ENCODE peak calls at places on chromosome 4, in eight cellular contexts. P, I, W, V, X, J, A and C are unnamed samples.

GRCh38 chr4:73446336-73446938 is 10.4 kb downstream of the AFP start:
- DNase-seq in P (peak), I (peak), W (peak), V (peak), X (peak), J (peak), A (peak), C (peak)

GRCh38 chr4:128663325-128663724 is 146.2 kb upstream of the JADE1 start:
- DNase-seq in P (no peak), I (peak), W (no peak), V (peak), X (no peak), J (no peak), A (no peak), C (no peak)

GRCh38 chr4:109072595-109072994 is 229.9 kb downstream of the COL25A1 start:
- DNase-seq in P (no peak), I (no peak), W (no peak), V (no peak), X (peak), J (no peak), A (no peak), C (peak)

GRCh38 chr4:168587326-168588125 is 90.7 kb downstream of the PALLD start:
- DNase-seq in P (no peak), I (no peak), W (peak), V (no peak), X (peak), J (peak), A (no peak), C (peak)

GRCh38 chr4:123649644-123650356 is 253.2 kb downstream of the SPRY1 start:
- DNase-seq in P (peak), I (no peak), W (peak), V (no peak), X (peak), J (no peak), A (peak), C (peak)

GRCh38 chr4:71545168-71545567 is 206.3 kb downstream of the SLC4A4 start:
- DNase-seq in P (no peak), I (no peak), W (peak), V (no peak), X (peak), J (no peak), A (no peak), C (no peak)

GRCh38 chr4:125776146-125776545 is 461.4 kb downstream of the FAT4 start:
- DNase-seq in P (no peak), I (no peak), W (no peak), V (no peak), X (no peak), J (no peak), A (no peak), C (no peak)

GRCh38 chr4:113106076-113106475 is 56.6 kb downstream of the ANK2 start:
- DNase-seq in P (no peak), I (no peak), W (peak), V (no peak), X (peak), J (peak), A (peak), C (peak)

GRCh38 chr4:6352031-6352763 is 82.5 kb downstream of the WFS1 start:
- DNase-seq in P (no peak), I (no peak), W (no peak), V (no peak), X (no peak), J (no peak), A (no peak), C (no peak)

GRCh38 chr4:76078033-76078613 is 3.6 kb downstream of the ART3 start:
- DNase-seq in P (no peak), I (no peak), W (no peak), V (no peak), X (no peak), J (no peak), A (no peak), C (no peak)

DNA sequence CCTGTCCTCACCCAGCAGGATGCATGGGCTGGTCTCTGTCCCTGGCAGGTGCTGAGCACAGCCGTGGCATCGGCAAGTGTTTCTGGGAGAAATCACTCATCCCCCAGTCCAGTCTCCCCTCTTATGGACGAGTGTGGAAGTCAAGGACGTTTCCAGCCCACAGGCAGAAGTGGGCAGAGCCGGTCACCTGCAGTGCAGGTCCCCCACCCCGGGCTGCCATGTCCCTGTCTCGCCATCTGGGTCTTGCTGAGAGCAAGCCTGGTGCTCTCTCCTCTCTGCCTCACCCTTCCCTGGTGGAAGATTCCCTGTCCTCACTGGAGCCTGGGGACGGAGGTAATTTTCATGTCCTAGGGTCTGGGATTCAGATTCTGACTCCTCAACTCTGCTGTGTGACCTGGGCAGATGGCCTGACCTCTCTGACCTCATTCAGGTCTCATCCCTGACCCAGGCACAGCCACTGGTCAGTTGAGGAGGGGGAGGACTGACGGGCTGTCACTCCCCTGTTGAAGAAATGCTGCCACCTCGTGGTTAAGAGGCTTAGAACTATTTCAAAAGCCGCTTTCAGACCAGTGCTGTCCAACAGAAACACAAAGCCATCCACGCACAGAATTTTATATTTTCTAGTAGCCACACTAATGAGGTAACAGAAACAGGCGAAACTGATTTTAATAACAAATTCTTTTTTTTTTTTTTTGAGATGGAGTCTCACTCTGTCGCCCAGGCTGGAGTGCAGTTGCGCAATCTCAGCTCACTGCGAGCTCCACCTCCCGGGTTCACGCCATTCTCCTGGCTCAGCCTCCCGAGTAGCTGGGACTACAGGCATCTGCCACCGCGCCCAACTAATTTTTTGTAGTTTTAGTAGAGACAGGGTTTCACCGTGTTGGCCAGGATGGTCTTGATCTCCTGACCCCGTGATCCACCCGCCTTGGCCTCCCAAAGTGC is 1.8 kb downstream of the CPZ start:
- DNase-seq in P (peak), I (peak), W (peak), V (peak), X (peak), J (peak), A (peak), C (peak)
- H3K4me3 ChIP-seq in P (no peak), I (no peak), W (peak), V (no peak), X (no peak), J (no peak), A (peak), C (no peak)

DNA sequence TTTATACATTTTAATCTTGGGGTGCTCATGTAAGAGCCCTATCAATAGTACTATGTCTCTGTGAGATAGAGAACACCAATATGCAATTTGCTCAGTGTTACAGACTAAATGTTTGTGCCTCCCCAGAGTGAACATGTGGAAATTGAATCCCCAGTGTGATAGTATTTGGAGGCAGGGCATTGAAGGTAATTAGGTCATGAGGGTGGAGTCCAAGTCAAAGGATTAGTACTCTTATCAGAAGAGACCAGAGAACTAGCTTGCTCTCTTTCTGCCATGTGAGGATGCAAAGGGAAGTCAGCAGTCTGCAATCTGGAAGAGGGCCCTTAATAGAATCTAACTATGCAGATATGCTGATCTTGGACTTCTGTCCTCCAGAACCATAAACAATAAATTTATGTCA is 1317.0 kb downstream of the STIM2 start:
- DNase-seq in P (no peak), I (no peak), W (no peak), V (no peak), X (no peak), J (no peak), A (no peak), C (no peak)
- TF ChIP-seq EZH2phosphoT487 in P (no peak), I (no peak), W (no peak), V (no peak), X (no peak), J (no peak), A (no peak), C (no peak)

DNA sequence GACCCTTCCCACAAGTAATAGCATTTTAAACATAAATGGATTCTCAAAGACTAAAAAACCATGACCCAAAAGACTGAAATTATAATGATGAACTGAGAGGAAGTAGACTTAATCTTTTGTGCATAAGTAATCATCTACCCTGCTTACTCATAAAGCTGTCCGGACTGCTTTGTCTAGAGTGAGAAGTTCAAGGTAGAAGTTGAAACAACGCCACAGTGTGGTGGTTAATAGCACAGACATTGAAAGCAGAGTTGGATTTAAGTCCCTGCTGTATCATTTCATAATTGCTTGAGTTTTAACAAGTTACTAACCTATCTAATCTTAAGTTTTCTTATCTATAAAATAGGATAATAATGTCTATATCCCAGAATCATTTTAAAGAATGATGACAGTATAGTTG is 346.5 kb downstream of the CENPC start:
- DNase-seq in P (no peak), I (no peak), W (peak), V (peak), X (peak), J (no peak), A (peak), C (peak)
- H2AFZ ChIP-seq in P (no peak), I (no peak), W (no peak), V (no peak), X (no peak), J (no peak), A (no peak), C (no peak)

GRCh38 chr4:157221895-157222763 is 1.6 kb downstream of the GRIA2 start:
- DNase-seq in P (peak), I (no peak), W (no peak), V (no peak), X (peak), J (no peak), A (peak), C (peak)

GRCh38 chr4:157220026-157220881 is at the start of gene GRIA2:
- DNase-seq in P (peak), I (no peak), W (no peak), V (no peak), X (peak), J (no peak), A (peak), C (peak)

GRCh38 chr4:157222764-157223145 is 2.2 kb downstream of the GRIA2 start:
- DNase-seq in P (no peak), I (no peak), W (no peak), V (no peak), X (no peak), J (no peak), A (no peak), C (no peak)

GRCh38 chr4:157223446-157223845 is 2.9 kb downstream of the GRIA2 start:
- DNase-seq in P (no peak), I (no peak), W (no peak), V (no peak), X (no peak), J (no peak), A (no peak), C (no peak)

GRCh38 chr4:157221426-157221894 is 932 bp downstream of the GRIA2 start:
- DNase-seq in P (peak), I (no peak), W (no peak), V (no peak), X (no peak), J (no peak), A (peak), C (no peak)
- H3K4me3 ChIP-seq in P (peak), I (no peak), W (no peak), V (no peak), X (no peak), J (no peak), A (peak), C (no peak)